ENCODE peak calls at places on chromosome 11, in nine cellular contexts. M is Right ventricle myocardium superior; A is CD8-positive, alpha-beta memory T cell; N is HuH-7.5; C is fibroblast of lung; K is RPMI8226; P is left cardiac atrium; J is hippocampal formation; W is stimulated activated naive B cell treated with anti-CD40 and anti-IgM and Interleukin-4, amounts not matched to agents 10 μg/mL and 1 μg/mL and 100 μg/mL, for 72 hours. U is an unnamed sample.

GRCh38 chr11:32316232-32316631 is 119.1 kb downstream of the WT1 start:
- DNase-seq in M (no peak), A (no peak), N (no peak), C (no peak), K (no peak), P (no peak), J (no peak), W (no peak), U (no peak)

GRCh38 chr11:28984216-28984615 is 876.0 kb downstream of the METTL15 start:
- DNase-seq in M (no peak), A (no peak), N (no peak), C (no peak), K (no peak), P (no peak), J (no peak), W (no peak), U (no peak)

GRCh38 chr11:88604255-88604654 is 266.7 kb upstream of the CTSC start:
- DNase-seq in M (no peak), A (no peak), N (no peak), C (peak), K (no peak), P (no peak), J (no peak), W (no peak), U (no peak)

GRCh38 chr11:46120711-46121327 is 435 bp downstream of the PHF21A start:
- DNase-seq in M (peak), A (no peak), N (peak), C (peak), K (peak), P (peak), J (peak), W (peak), U (peak)

GRCh38 chr11:45411221-45411946 is 125.2 kb upstream of the SYT13 start:
- DNase-seq in M (no peak), A (no peak), N (no peak), C (peak), K (no peak), P (no peak), J (peak), W (no peak), U (no peak)

GRCh38 chr11:23236846-23237550 is 376.7 kb upstream of the CCDC179 start:
- DNase-seq in M (no peak), A (no peak), N (no peak), C (peak), K (no peak), P (no peak), J (no peak), W (no peak), U (no peak)

GRCh38 chr11:99410636-99411035 is 389.9 kb downstream of the CNTN5 start:
- DNase-seq in M (no peak), A (no peak), N (no peak), C (no peak), K (no peak), P (no peak), J (no peak), W (no peak), U (no peak)

GRCh38 chr11:107669156-107669740 is 42.6 kb downstream of the SLN start:
- DNase-seq in M (no peak), A (no peak), N (no peak), C (peak), K (no peak), P (no peak), J (no peak), W (no peak), U (no peak)

GRCh38 chr11:12526789-12527188 is 147.4 kb upstream of the TEAD1 start:
- DNase-seq in M (no peak), A (no peak), N (no peak), C (peak), K (no peak), P (no peak), J (no peak), W (no peak), U (no peak)